ENCODE peak calls at places on chromosomes 1 and 21, in five cellular contexts. K is RWPE2, Q is prostate gland, F is pancreas, Y is dorsolateral prefrontal cortex. P is an unnamed sample.

GRCh38 chr1:108830119-108831008 is 26.5 kb downstream of the AKNAD1 start:
- DNase-seq in K (peak; percentile 82), F (peak; percentile 28), Y (peak; percentile 47), Q (peak; percentile 35), P (peak; percentile 33)

GRCh38 chr1:7299329-7299799 is 471.7 kb upstream of the VAMP3 start:
- DNase-seq in K (no peak), Y (peak; percentile 42), Q (peak; percentile 21), F (peak; percentile 38), P (peak; percentile 3)

GRCh38 chr1:53315456-53316048 is 12.3 kb downstream of the LRP8 start:
- DNase-seq in Q (no peak), F (no peak), Y (no peak), K (no peak), P (no peak)

GRCh38 chr1:203338335-203339036 is 12.4 kb downstream of the FMOD start:
- DNase-seq in K (no peak), F (no peak), Q (peak; percentile 62), Y (peak; percentile 51), P (peak; percentile 52)

GRCh38 chr1:227265891-227266290 is 52.4 kb downstream of the CDC42BPA start:
- DNase-seq in F (no peak), Q (no peak), Y (no peak), K (no peak), P (no peak)

GRCh38 chr1:36759355-36759754 is 275.0 kb downstream of the GRIK3 start:
- DNase-seq in Q (no peak), F (no peak), K (no peak), Y (no peak), P (no peak)

GRCh38 chr1:33256335-33256700 is at the start of gene ZNF362:
- DNase-seq in Q (peak; percentile 21), K (no peak), Y (peak; percentile 36), F (peak; percentile 74), P (peak; percentile 56)

GRCh38 chr1:203197625-203198024 is 11.1 kb upstream of the CHI3L1 start:
- DNase-seq in K (no peak), Y (no peak), Q (no peak), F (no peak), P (no peak)

GRCh38 chr1:5996641-5997270 is 4.5 kb upstream of the NPHP4 start:
- DNase-seq in Y (peak; percentile 15), Q (no peak), K (peak; percentile 25), F (peak; percentile 7), P (no peak)

GRCh38 chr21:15277498-15277897 is 212.7 kb upstream of the NRIP1 start:
- DNase-seq in Q (no peak), K (no peak), F (no peak), Y (no peak), P (no peak)

GRCh38 chr1:36653850-36654249 is 171.1 kb upstream of the CSF3R start:
- DNase-seq in F (no peak), Q (no peak), K (no peak), Y (peak; percentile 85), P (peak; percentile 60)

GRCh38 chr1:14486401-14487110 is 111.9 kb upstream of the KAZN start:
- DNase-seq in Y (no peak), K (peak; percentile 84), F (no peak), Q (no peak), P (no peak)

GRCh38 chr1:212413902-212414327 is 771 bp downstream of the PACC1 start:
- DNase-seq in K (no peak), Y (no peak), F (no peak), Q (no peak), P (peak; percentile 37)

GRCh38 chr1:40786995-40787705 is 3.6 kb downstream of the KCNQ4 start:
- DNase-seq in Q (no peak), K (no peak), F (no peak), Y (no peak), P (no peak)

GRCh38 chr1:159197767-159198557 is 6.7 kb upstream of the ACKR1 start:
- DNase-seq in F (peak; percentile 65), Y (peak; percentile 31), K (no peak), Q (peak; percentile 62), P (peak; percentile 35)

GRCh38 chr1:162145966-162146696 is 76.6 kb downstream of the NOS1AP start:
- DNase-seq in Y (no peak), K (no peak), Q (no peak), F (no peak), P (no peak)

GRCh38 chr21:29196021-29196663 is 65.7 kb downstream of the MAP3K7CL start:
- DNase-seq in Y (no peak), F (no peak), Q (no peak), K (peak; percentile 69), P (no peak)

GRCh38 chr1:172948457-172948856 is 102.3 kb downstream of the TNFSF18 start:
- DNase-seq in Y (no peak), F (no peak), K (no peak), Q (no peak), P (no peak)

GRCh38 chr1:155424091-155424490 is 103.4 kb downstream of the RUSC1 start:
- DNase-seq in F (no peak), Y (no peak), Q (no peak), K (no peak), P (no peak)

GRCh38 chr1:31753623-31754349 is 10.4 kb downstream of the ADGRB2 start:
- DNase-seq in F (peak; percentile 73), Q (no peak), K (no peak), Y (peak; percentile 91), P (peak; percentile 85)

GRCh38 chr1:153985984-153986761 is at the start of gene RAB13:
- DNase-seq in F (peak; percentile 89), Q (peak; percentile 90), K (peak; percentile 84), Y (peak; percentile 29), P (peak; percentile 71)

GRCh38 chr1:45739137-45739536 is 11.3 kb downstream of the IPP start:
- DNase-seq in F (no peak), Y (no peak), Q (no peak), K (no peak), P (no peak)

GRCh38 chr21:24938592-24938991 is 668.7 kb downstream of the MRPL39 start:
- DNase-seq in Y (no peak), Q (no peak), K (no peak), F (no peak), P (no peak)

GRCh38 chr1:28085129-28085528 is 3.3 kb downstream of the EYA3 start:
- DNase-seq in Q (no peak), Y (no peak), F (no peak), K (no peak), P (no peak)

GRCh38 chr1:10916311-10916710 is 96.1 kb upstream of the TARDBP start:
- DNase-seq in Q (no peak), Y (no peak), K (no peak), F (no peak), P (no peak)

GRCh38 chr1:44693900-44694299 is 19.4 kb downstream of the ARMH1 start:
- DNase-seq in F (no peak), Y (no peak), K (no peak), Q (no peak), P (no peak)

GRCh38 chr1:227895828-227896685 is 51.7 kb downstream of the WNT9A start:
- DNase-seq in F (peak; percentile 44), K (peak; percentile 15), Q (no peak), Y (peak; percentile 47), P (peak; percentile 73)

GRCh38 chr1:26546375-26546774 is 16.8 kb downstream of the RPS6KA1 start:
- DNase-seq in F (no peak), Q (no peak), Y (no peak), K (no peak), P (no peak)

GRCh38 chr21:45998871-45999580 is 17.5 kb downstream of the COL6A1 start:
- DNase-seq in Y (peak; percentile 14), F (no peak), K (no peak), Q (no peak), P (no peak)

GRCh38 chr1:78716186-78716585 is 66.6 kb downstream of the IFI44 start:
- DNase-seq in F (no peak), Q (no peak), Y (no peak), K (no peak), P (no peak)

GRCh38 chr21:44324106-44324853 is 14.9 kb downstream of the CFAP410 start:
- DNase-seq in Q (no peak), K (no peak), Y (no peak), F (no peak), P (no peak)

GRCh38 chr21:44323591-44323990 is 15.6 kb downstream of the CFAP410 start:
- DNase-seq in K (no peak), Y (no peak), Q (no peak), F (no peak), P (no peak)

GRCh38 chr21:44326272-44326647 is 12.9 kb downstream of the CFAP410 start:
- DNase-seq in Y (no peak), Q (no peak), F (no peak), K (no peak), P (no peak)

GRCh38 chr21:44325386-44326271 is 13.6 kb downstream of the CFAP410 start:
- DNase-seq in K (no peak), F (no peak), Q (no peak), Y (no peak), P (no peak)

GRCh38 chr21:44324854-44325107 is 14.4 kb downstream of the CFAP410 start:
- DNase-seq in K (no peak), Q (no peak), F (no peak), Y (no peak), P (no peak)
- H3K27ac ChIP-seq in K (no peak overlapping the region), Q (no peak overlapping the region), F (no peak overlapping the region), Y (no peak overlapping the region), P (no peak overlapping the region)

DNA sequence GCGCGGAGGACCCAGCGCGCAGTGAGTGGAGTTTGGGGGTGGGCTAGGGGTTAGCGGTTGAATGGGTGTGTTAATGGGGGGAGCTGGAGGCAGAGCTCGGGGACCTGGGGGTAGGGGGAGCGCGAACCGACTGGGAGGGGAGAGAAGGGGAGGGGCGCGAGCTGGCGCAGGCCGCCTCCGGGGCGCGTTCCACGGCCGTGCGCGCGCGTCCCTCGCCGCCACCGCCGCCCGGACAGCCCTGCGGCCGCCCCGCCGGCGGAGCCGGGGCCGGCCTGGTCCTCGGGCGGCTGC is at the start of gene ADGRL2:
- DNase-seq in Q (peak; percentile 42), Y (no peak), F (peak; percentile 38), K (no peak), P (peak; percentile 0)
- H3K27ac ChIP-seq in Q (peak within 1 kb of the TSS; percentile 98), Y (peak within 1 kb of the TSS; percentile 96), F (peak within 1 kb of the TSS; percentile 95), K (peak within 1 kb of the TSS; percentile 45), P (peak within 1 kb of the TSS; percentile 38)

GRCh38 chr1:86778510-86779218 is 74.3 kb downstream of the SH3GLB1 start:
- DNase-seq in K (no peak), Y (no peak), Q (no peak), F (no peak), P (no peak)

GRCh38 chr1:86773331-86774288 is 69.2 kb downstream of the SH3GLB1 start:
- DNase-seq in K (no peak), Y (no peak), Q (no peak), F (no peak), P (no peak)

GRCh38 chr1:86775395-86775794 is 71.0 kb downstream of the SH3GLB1 start:
- DNase-seq in Y (no peak), F (no peak), Q (no peak), K (no peak), P (no peak)

GRCh38 chr1:86774305-86775304 is 70.2 kb downstream of the SH3GLB1 start:
- DNase-seq in K (peak; percentile 79), F (peak; percentile 31), Y (no peak), Q (no peak), P (peak; percentile 11)

DNA sequence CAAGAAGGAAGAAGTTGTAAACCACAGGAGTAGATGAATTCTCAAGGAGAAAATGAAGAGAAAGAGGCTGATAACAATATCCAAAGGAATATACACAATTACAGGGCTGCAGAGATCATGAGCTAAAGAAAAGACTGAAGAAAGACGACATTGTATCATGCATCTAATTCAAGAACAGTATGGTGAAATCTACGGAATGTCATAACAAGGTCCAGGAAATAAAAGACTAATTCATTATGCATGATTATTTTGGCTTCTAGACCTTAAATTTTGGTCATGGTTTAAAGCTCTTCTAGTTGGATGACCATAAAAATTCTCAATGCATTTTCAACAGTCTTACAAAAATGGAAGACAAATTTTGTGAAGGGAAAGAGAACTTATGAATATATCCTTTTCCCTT is 71.7 kb downstream of the SH3GLB1 start:
- DNase-seq in F (no peak), Q (no peak), K (no peak), Y (no peak), P (no peak)
- H3K27ac ChIP-seq in F (no peak overlapping the region), Q (no peak overlapping the region), K (no peak overlapping the region), Y (no peak overlapping the region), P (no peak overlapping the region)

GRCh38 chr1:21290546-21290944 is 282 bp upstream of the ECE1 start:
- DNase-seq in Q (no peak), K (no peak), Y (no peak), F (no peak), P (no peak)
- H3K27ac ChIP-seq in Q (peak overlapping the region; percentile 78), K (peak overlapping the region; percentile 39), Y (peak overlapping the region; percentile 80), F (peak overlapping the region; percentile 70), P (no peak overlapping the region)